ENCODE peak calls at places on chromosome 14, in five cellular contexts. S is spleen, F is left lung, Q is aorta, U is cardiac muscle cell. P is an unnamed sample. For H3K4me1, the result is how much of the 10 kb centered on the place peaks cover.

GRCh38 chr14:68653108-68653507 is 139.8 kb downstream of the ZFP36L1 start:
- DNase-seq in S (no peak), F (no peak), Q (no peak), U (no peak), P (no peak)

GRCh38 chr14:71705460-71705859 is 226.8 kb upstream of the RGS6 start:
- DNase-seq in S (no peak), F (no peak), Q (no peak), U (no peak), P (no peak)

GRCh38 chr14:77208266-77208978 is 26.8 kb downstream of the TMEM63C start:
- DNase-seq in S (peak), F (peak), Q (peak), U (peak), P (no peak)

GRCh38 chr14:97456497-97456896 is 659.3 kb downstream of the VRK1 start:
- DNase-seq in S (no peak), F (no peak), Q (no peak), U (no peak), P (no peak)

GRCh38 chr14:39426605-39427004 is 5.6 kb downstream of the FBXO33 start:
- DNase-seq in S (no peak), F (no peak), Q (no peak), U (no peak), P (no peak)

GRCh38 chr14:106209745-106210144 is 683.4 kb downstream of the TMEM121 start:
- DNase-seq in S (no peak), F (no peak), Q (no peak), U (no peak), P (no peak)

GRCh38 chr14:59321184-59321952 is 132.9 kb downstream of the DAAM1 start:
- DNase-seq in S (no peak), F (no peak), Q (no peak), U (peak), P (no peak)

GRCh38 chr14:64654931-64655330 is 49.3 kb upstream of the PLEKHG3 start:
- DNase-seq in S (peak), F (no peak), Q (no peak), U (no peak), P (no peak)

GRCh38 chr14:64807588-64807987 is 72.1 kb downstream of the SPTB start:
- DNase-seq in S (peak), F (no peak), Q (no peak), U (no peak), P (no peak)

GRCh38 chr14:87992349-87992719 is 648 bp downstream of the GALC start:
- DNase-seq in S (no peak), F (no peak), Q (peak), U (no peak), P (no peak)

GRCh38 chr14:36946872-36947271 is 225.5 kb downstream of the SLC25A21 start:
- DNase-seq in S (no peak), F (no peak), Q (no peak), U (no peak), P (no peak)

GRCh38 chr14:36947362-36947761 is 225.0 kb downstream of the SLC25A21 start:
- DNase-seq in S (no peak), F (no peak), Q (no peak), U (no peak), P (no peak)

GRCh38 chr14:36942522-36943245 is 229.7 kb downstream of the SLC25A21 start:
- DNase-seq in S (no peak), F (no peak), Q (no peak), U (no peak), P (no peak)

GRCh38 chr14:36941783-36942521 is 230.5 kb downstream of the SLC25A21 start:
- DNase-seq in S (peak), F (peak), Q (peak), U (peak), P (no peak)

GRCh38 chr14:36944307-36945010 is 227.9 kb downstream of the SLC25A21 start:
- DNase-seq in S (no peak), F (no peak), Q (no peak), U (no peak), P (no peak)
- H3K4me1 ChIP-seq in S (under half), F (under half), Q (under half), U (under half), P (under half)

GRCh38 chr14:51479584-51480305 is 172.0 kb upstream of the FRMD6 start:
- DNase-seq in S (no peak), F (no peak), Q (no peak), U (no peak), P (no peak)

GRCh38 chr14:51482112-51482511 is 169.6 kb upstream of the FRMD6 start:
- DNase-seq in S (no peak), F (no peak), Q (no peak), U (no peak), P (no peak)

GRCh38 chr14:51478241-51478640 is 173.5 kb upstream of the FRMD6 start:
- DNase-seq in S (no peak), F (no peak), Q (no peak), U (no peak), P (no peak)

GRCh38 chr14:51484491-51484890 is 167.2 kb upstream of the FRMD6 start:
- DNase-seq in S (no peak), F (no peak), Q (no peak), U (no peak), P (no peak)

GRCh38 chr14:51481643-51482042 is 170.1 kb upstream of the FRMD6 start:
- DNase-seq in S (no peak), F (no peak), Q (no peak), U (no peak), P (no peak)
- H3K27ac ChIP-seq in S (no peak), F (no peak), Q (no peak), U (no peak), P (no peak)

DNA sequence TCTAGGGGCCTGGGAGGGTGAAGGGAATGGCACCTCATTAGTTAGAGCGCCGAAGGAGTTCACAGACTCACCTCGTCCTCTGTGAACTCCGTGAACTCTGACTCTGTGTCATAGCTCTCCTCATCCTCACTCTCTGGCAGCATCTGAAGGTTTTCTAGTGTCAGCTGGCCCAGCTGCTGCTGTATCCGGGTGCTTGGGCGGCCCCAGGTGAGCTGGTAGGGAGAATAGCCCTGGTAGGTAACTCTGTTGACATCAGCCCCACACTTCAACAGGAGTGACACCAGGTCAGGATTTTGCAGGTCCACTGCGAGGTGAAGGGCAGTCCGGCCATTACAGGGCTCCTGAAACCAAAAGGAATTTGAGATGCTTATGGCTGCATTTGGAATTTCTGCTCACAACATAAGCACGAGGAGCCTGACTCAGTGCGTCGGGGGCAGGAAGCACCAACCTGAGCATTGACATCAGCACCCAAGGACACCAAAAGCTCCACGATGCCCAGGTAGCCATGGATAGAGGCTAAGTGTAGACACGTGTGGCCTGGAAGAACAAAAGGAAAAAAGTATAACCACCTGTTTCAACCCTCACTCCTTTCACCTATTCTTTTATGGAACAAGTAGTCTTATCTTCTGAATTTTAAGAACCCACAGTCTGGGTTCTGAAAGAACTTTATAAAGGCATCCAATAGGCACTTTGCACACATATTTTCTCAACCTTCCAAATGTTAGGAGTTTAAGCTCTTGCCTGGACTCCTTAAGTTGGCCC is 2.0 kb downstream of the NFKBIA start:
- DNase-seq in S (peak), F (peak), Q (no peak), U (no peak), P (no peak)
- H3K4me1 ChIP-seq in S (half or more), F (under half), Q (under half), U (under half), P (half or more)

GRCh38 chr14:103336191-103336590 is 2.2 kb downstream of the EIF5 start:
- DNase-seq in S (no peak), F (no peak), Q (no peak), U (no peak), P (peak)
- H3K27ac ChIP-seq in S (peak), F (no peak), Q (no peak), U (no peak), P (no peak)

DNA sequence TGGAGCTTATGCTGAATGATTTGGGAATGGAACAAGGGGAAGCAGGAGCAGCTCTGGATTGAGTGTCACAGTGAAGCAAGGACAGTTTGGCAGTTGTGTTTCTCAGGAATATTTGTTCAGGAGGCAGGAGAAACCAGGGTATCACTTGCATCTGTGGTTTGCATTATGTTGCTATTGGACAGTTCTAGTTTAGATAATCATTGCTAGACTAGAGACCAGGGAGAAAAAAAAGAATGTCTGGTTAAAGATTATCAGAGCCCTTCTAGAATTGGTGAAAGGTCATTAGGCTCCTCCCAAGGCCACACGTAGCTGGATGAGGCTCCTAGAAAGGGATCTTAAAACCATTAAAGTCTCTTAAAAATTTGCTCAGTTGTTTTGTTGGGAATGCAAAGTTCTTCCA is 17.0 kb upstream of the SRSF5 start:
- DNase-seq in S (no peak), F (no peak), Q (no peak), U (no peak), P (no peak)
- H3K4me1 ChIP-seq in S (under half), F (under half), Q (under half), U (under half), P (under half)

DNA sequence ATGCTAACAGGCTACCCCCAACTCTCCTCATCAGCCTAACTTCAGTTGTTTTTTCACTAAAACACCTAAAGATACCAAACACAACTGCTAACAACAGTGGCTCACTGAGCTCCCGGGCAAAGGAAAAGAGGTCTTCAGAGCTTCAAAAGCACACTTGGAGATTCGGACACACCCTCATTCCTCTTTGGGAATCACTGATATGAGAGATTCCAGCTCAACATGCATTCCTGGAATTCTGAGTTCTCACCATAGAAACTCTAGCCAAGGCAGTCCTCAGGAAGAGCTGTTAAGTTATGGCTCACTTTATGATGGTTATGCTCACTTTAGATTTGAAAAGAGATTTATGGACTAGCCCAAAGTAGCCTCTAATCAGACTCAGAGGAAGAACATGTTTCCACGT is 40.1 kb downstream of the STXBP6 start:
- DNase-seq in S (no peak), F (no peak), Q (no peak), U (peak), P (no peak)
- H3K27ac ChIP-seq in S (no peak), F (peak), Q (no peak), U (no peak), P (no peak)

GRCh38 chr14:53501361-53502320 is 348.5 kb upstream of the DDHD1 start:
- DNase-seq in S (no peak), F (no peak), Q (no peak), U (no peak), P (no peak)
- H3K4me1 ChIP-seq in S (under half), F (under half), Q (under half), U (under half), P (under half)

DNA sequence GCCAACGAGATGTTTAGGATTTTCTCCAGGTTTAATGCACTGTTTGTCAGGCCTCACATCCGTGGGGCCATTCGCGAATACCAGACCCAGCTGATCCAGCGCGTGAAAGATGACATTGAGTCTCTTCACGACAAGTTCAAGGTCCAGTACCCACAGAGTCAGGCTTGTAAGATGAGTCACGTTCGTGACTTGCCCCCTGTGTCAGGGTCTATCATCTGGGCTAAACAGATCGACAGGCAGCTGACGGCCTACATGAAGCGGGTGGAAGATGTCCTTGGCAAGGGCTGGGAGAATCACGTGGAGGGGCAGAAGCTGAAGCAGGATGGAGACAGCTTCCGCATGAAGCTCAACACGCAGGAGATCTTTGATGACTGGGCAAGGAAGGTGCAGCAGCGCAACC is 21.6 kb downstream of the DYNC1H1 start:
- DNase-seq in S (no peak), F (no peak), Q (no peak), U (no peak), P (no peak)
- H3K27ac ChIP-seq in S (no peak), F (no peak), Q (no peak), U (no peak), P (no peak)

GRCh38 chr14:99592933-99593753 is 10.9 kb downstream of the CCDC85C start:
- DNase-seq in S (no peak), F (peak), Q (no peak), U (no peak), P (peak)
- H3K4me1 ChIP-seq in S (under half), F (under half), Q (under half), U (under half), P (under half)

DNA sequence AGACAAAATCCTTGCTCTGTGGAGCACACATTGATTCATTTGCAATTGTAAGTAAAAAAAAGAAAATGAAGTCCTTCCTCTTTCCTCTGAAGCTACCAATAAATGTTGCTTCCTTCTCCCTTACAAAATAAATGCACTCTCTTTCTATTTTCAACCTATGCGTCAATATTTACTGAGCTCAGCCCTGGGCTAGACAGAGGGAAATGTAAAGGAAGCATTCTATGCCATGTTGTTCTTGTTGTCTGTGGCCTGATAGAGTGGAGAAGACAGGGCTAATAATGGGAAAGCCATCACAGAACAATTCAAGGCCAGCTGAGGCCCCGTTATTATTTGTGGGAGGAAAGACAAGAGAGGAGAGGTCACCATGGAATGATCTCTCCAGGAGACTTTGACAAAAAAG is 3.0 kb downstream of the ABHD12B start:
- DNase-seq in S (no peak), F (no peak), Q (no peak), U (no peak), P (no peak)
- H3K27ac ChIP-seq in S (no peak), F (no peak), Q (no peak), U (no peak), P (no peak)

P was measured in RWPE2.